ENCODE peak calls at places on chromosomes 16 and 17, in ten cellular contexts. D is kidney; U is CD8-positive, alpha-beta memory T cell; F is NCI-H2029 treated with DMSO at 0.1 percent for 48 hours; K is esophagus squamous epithelium; H is NCI-H524; B is T-helper 2 cell; V is fibroblast of lung; S is IMR-90; O is cardiac muscle cell. Y is an unnamed sample.

GRCh38 chr17:17171991-17172939 is 33.9 kb downstream of the PLD6 start:
- DNase-seq in D (no peak), U (no peak), F (no peak), K (no peak), H (no peak), B (no peak), V (no peak), S (no peak), O (no peak), Y (no peak)

GRCh38 chr17:72462396-72462795 is 341.6 kb downstream of the SOX9 start:
- DNase-seq in D (no peak), U (no peak), F (no peak), K (no peak), H (no peak), B (no peak), V (peak; percentile 60), S (no peak), O (peak; percentile 42), Y (no peak)

GRCh38 chr17:4498461-4499397 is at the start of gene SPNS2:
- DNase-seq in D (peak; percentile 88), U (peak; percentile 74), F (no peak), K (no peak), H (peak; percentile 74), B (peak; percentile 53), V (peak; percentile 39), S (peak; percentile 29), O (peak; percentile 53), Y (no peak)

GRCh38 chr16:56686758-56687157 is 4.5 kb downstream of the MT1X start:
- DNase-seq in D (no peak), U (no peak), F (no peak), K (no peak), H (no peak), B (no peak), V (no peak), S (no peak), O (no peak), Y (no peak)

GRCh38 chr17:77281024-77281903 is 140.5 kb downstream of the SEC14L1 start:
- DNase-seq in D (peak; percentile 88), U (peak; percentile 75), F (no peak), K (no peak), H (peak; percentile 87), B (peak; percentile 39), V (peak; percentile 45), S (peak; percentile 29), O (peak; percentile 58), Y (no peak)

GRCh38 chr17:51647873-51648272 is 387.5 kb downstream of the UTP18 start:
- DNase-seq in D (no peak), U (no peak), F (no peak), K (no peak), H (no peak), B (no peak), V (peak; percentile 1), S (no peak), O (no peak), Y (no peak)

GRCh38 chr16:24135624-24136296 is 120.4 kb upstream of the CACNG3 start:
- DNase-seq in D (no peak), U (no peak), F (no peak), K (no peak), H (peak; percentile 21), B (no peak), V (no peak), S (no peak), O (no peak), Y (no peak)

GRCh38 chr16:75256059-75256870 is 4.8 kb upstream of the BCAR1 start:
- DNase-seq in D (peak; percentile 82), U (no peak), F (no peak), K (no peak), H (no peak), B (no peak), V (no peak), S (no peak), O (no peak), Y (no peak)

GRCh38 chr17:37710344-37710886 is 34.4 kb downstream of the HNF1B start:
- DNase-seq in D (peak; percentile 88), U (no peak), F (peak; percentile 93), K (no peak), H (peak; percentile 43), B (no peak), V (peak; percentile 77), S (peak; percentile 62), O (peak; percentile 69), Y (no peak)

GRCh38 chr17:2782030-2782429 is 14.2 kb upstream of the RAP1GAP2 start:
- DNase-seq in D (no peak), U (no peak), F (no peak), K (no peak), H (no peak), B (no peak), V (peak; percentile 59), S (peak; percentile 61), O (peak; percentile 57), Y (no peak)

GRCh38 chr16:69410285-69410990 is 14.0 kb upstream of the CYB5B start:
- DNase-seq in D (no peak), U (no peak), F (no peak), K (no peak), H (no peak), B (no peak), V (peak; percentile 87), S (peak; percentile 83), O (peak; percentile 74), Y (no peak)

GRCh38 chr16:3876695-3877094 is 3.8 kb downstream of the CREBBP start:
- DNase-seq in D (no peak), U (no peak), F (no peak), K (no peak), H (no peak), B (no peak), V (peak; percentile 56), S (peak; percentile 63), O (no peak), Y (no peak)